ENCODE peak calls at places on chromosomes 7 and 10, in seven cellular contexts. W is GM23338, N is adrenal gland, L is psoas muscle, F is trophoblast cell, Z is ovary, D is right atrium auricular region. Q is an unnamed sample.

GRCh38 chr7:131898418-131898817 is 342.0 kb upstream of the PODXL start:
- DNase-seq in L (no peak), Z (no peak), D (no peak), W (no peak), F (no peak), N (no peak), Q (no peak)

GRCh38 chr10:77004917-77005564 is 632.6 kb downstream of the KCNMA1 start:
- DNase-seq in L (no peak), D (no peak), N (no peak), W (peak; percentile 89), Z (no peak), F (peak; percentile 73), Q (no peak)

GRCh38 chr7:131546583-131547111 is 9.8 kb downstream of the PODXL start:
- DNase-seq in W (peak; percentile 95), N (no peak), F (no peak), L (no peak), Z (no peak), D (no peak), Q (no peak)

GRCh38 chr10:70381491-70382421 is 669 bp downstream of the LRRC20 start:
- DNase-seq in Z (peak; percentile 24), D (peak; percentile 64), N (peak; percentile 42), W (peak; percentile 75), L (peak; percentile 74), F (peak; percentile 16), Q (peak; percentile 44)

GRCh38 chr7:33459340-33459751 is 330.0 kb downstream of the BBS9 start:
- DNase-seq in W (peak; percentile 80), N (no peak), D (no peak), F (peak; percentile 66), Z (no peak), L (no peak), Q (peak; percentile 16)

GRCh38 chr10:56266120-56266519 is 94.9 kb downstream of the ZWINT start:
- DNase-seq in W (no peak), D (no peak), Z (no peak), N (no peak), L (no peak), F (no peak), Q (no peak)

GRCh38 chr10:125775491-125776106 is at the start of gene MMP21:
- DNase-seq in D (no peak), Z (no peak), L (no peak), N (no peak), F (no peak), W (no peak), Q (no peak)

GRCh38 chr10:79498431-79498830 is 13.9 kb upstream of the EIF5AL1 start:
- DNase-seq in L (no peak), D (no peak), Z (no peak), N (no peak), W (peak; percentile 8), F (no peak), Q (no peak)

GRCh38 chr7:87152897-87153641 is 816 bp downstream of the DMTF1 start:
- DNase-seq in W (peak; percentile 28), F (peak; percentile 64), D (no peak), N (peak; percentile 48), Z (peak; percentile 23), L (peak; percentile 22), Q (peak; percentile 12)

GRCh38 chr10:79402625-79402946 is 42.8 kb downstream of the ZCCHC24 start:
- DNase-seq in N (no peak), Z (no peak), L (no peak), D (no peak), F (no peak), W (no peak), Q (no peak)

GRCh38 chr10:4246881-4247358 is 461.9 kb upstream of the KLF6 start:
- DNase-seq in Z (no peak), F (no peak), N (no peak), W (no peak), L (no peak), D (no peak), Q (peak; percentile 84)

GRCh38 chr7:74297516-74298233 is 8.5 kb downstream of the CLIP2 start:
- DNase-seq in N (no peak), W (no peak), Z (no peak), L (no peak), D (no peak), F (peak; percentile 69), Q (no peak)

GRCh38 chr7:140650367-140650766 is 9.8 kb upstream of the DENND2A start:
- DNase-seq in W (no peak), Z (no peak), N (no peak), F (no peak), D (no peak), L (no peak), Q (no peak)

GRCh38 chr10:24518411-24518810 is 205.3 kb downstream of the ARHGAP21 start:
- DNase-seq in D (no peak), Z (no peak), F (no peak), W (no peak), L (no peak), N (no peak), Q (no peak)

GRCh38 chr7:81186691-81187090 is 267.8 kb upstream of the SEMA3C start:
- DNase-seq in D (no peak), W (no peak), L (no peak), N (no peak), F (no peak), Z (no peak), Q (no peak)

GRCh38 chr10:110834622-110835219 is 37.0 kb upstream of the PDCD4 start:
- DNase-seq in F (no peak), D (peak; percentile 77), Z (peak; percentile 74), W (peak; percentile 67), N (no peak), L (no peak), Q (no peak)

GRCh38 chr10:131963350-131963749 is 18.4 kb downstream of the BNIP3 start:
- DNase-seq in N (no peak), Z (no peak), F (no peak), W (no peak), D (no peak), L (no peak), Q (no peak)

GRCh38 chr7:27295236-27295635 is 52.6 kb downstream of the EVX1 start:
- DNase-seq in N (no peak), F (no peak), D (no peak), L (no peak), Z (no peak), W (no peak), Q (no peak)

GRCh38 chr7:123460616-123461015 is 73.8 kb downstream of the IQUB start:
- DNase-seq in L (no peak), D (no peak), W (peak; percentile 8), Z (no peak), F (peak; percentile 31), N (peak; percentile 23), Q (peak; percentile 57)

GRCh38 chr7:158587425-158588084 is at the start of gene PTPRN2:
- DNase-seq in F (peak; percentile 71), Z (peak; percentile 55), N (peak; percentile 62), W (peak; percentile 82), D (no peak), L (peak; percentile 62), Q (no peak)

GRCh38 chr7:52261052-52261451 is 774.4 kb upstream of the POM121L12 start:
- DNase-seq in W (peak; percentile 24), N (no peak), L (no peak), F (no peak), D (no peak), Z (no peak), Q (no peak)

GRCh38 chr10:124075116-124075955 is 18.1 kb downstream of the CHST15 start:
- DNase-seq in N (peak; percentile 43), W (no peak), Z (peak; percentile 79), D (no peak), L (no peak), F (no peak), Q (no peak)

DNA sequence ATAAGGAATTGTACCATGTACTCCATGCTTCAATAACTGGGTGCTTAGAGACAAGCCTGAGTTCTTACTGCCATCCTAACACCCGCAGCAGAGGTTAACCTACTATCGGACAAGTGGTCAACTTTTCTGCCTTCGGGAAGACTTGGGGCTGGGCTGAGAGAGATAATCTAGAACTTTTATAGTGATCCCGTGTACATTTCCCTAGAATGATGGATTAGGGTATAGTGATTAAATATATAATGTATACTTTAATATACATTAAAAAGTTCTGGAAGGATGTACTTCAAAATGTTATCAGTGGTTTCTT is 12.2 kb upstream of the HNRNPF start:
- DNase-seq in W (no peak), Z (no peak), D (no peak), L (no peak), N (no peak), F (no peak), Q (no peak)
- H3K4me1 ChIP-seq in W (no peaks in the 10 kb centered on the region), Z (peaks cover 5% of the 10 kb centered on the region), D (no peaks in the 10 kb centered on the region), L (peaks cover 8% of the 10 kb centered on the region), N (peaks cover 8% of the 10 kb centered on the region), F (peaks cover 8% of the 10 kb centered on the region), Q (peaks cover 7% of the 10 kb centered on the region)

GRCh38 chr7:28419717-28420116 is 7.4 kb downstream of the CREB5 start:
- DNase-seq in Z (peak; percentile 25), F (peak; percentile 89), N (no peak), L (no peak), D (no peak), W (no peak), Q (peak; percentile 45)
- H3K27me3 ChIP-seq in Z (no peaks in the 10 kb centered on the region), F (no peaks in the 10 kb centered on the region), N (no peaks in the 10 kb centered on the region), L (no peaks in the 10 kb centered on the region), D (no peaks in the 10 kb centered on the region), W (no peaks in the 10 kb centered on the region), Q (peaks cover 68% of the 10 kb centered on the region)

DNA sequence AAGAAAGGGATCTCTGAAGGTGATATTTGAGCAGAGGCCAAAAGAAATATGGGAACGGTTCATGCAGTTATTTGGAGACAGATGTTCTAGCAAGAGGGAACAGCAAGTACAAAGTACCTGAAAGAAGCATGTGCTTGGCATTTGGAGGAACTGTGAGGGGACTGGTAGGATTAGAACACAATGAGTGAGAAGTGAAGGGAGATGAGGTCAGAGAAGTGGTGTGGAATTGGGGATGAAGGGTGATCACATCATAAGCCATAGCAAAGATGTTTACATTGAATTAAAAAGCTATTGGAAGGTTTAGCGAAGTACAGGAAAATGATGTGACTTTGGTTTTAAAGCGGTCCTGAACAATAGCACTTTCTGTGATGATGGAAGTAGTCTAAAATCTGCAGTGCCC is 402.4 kb upstream of the LRGUK start:
- DNase-seq in N (no peak), W (no peak), F (no peak), L (no peak), D (no peak), Z (no peak), Q (no peak)
- H3K4me1 ChIP-seq in N (no peaks in the 10 kb centered on the region), W (peaks cover 4% of the 10 kb centered on the region), F (no peaks in the 10 kb centered on the region), L (no peaks in the 10 kb centered on the region), D (no peaks in the 10 kb centered on the region), Z (no peaks in the 10 kb centered on the region), Q (no peaks in the 10 kb centered on the region)

DNA sequence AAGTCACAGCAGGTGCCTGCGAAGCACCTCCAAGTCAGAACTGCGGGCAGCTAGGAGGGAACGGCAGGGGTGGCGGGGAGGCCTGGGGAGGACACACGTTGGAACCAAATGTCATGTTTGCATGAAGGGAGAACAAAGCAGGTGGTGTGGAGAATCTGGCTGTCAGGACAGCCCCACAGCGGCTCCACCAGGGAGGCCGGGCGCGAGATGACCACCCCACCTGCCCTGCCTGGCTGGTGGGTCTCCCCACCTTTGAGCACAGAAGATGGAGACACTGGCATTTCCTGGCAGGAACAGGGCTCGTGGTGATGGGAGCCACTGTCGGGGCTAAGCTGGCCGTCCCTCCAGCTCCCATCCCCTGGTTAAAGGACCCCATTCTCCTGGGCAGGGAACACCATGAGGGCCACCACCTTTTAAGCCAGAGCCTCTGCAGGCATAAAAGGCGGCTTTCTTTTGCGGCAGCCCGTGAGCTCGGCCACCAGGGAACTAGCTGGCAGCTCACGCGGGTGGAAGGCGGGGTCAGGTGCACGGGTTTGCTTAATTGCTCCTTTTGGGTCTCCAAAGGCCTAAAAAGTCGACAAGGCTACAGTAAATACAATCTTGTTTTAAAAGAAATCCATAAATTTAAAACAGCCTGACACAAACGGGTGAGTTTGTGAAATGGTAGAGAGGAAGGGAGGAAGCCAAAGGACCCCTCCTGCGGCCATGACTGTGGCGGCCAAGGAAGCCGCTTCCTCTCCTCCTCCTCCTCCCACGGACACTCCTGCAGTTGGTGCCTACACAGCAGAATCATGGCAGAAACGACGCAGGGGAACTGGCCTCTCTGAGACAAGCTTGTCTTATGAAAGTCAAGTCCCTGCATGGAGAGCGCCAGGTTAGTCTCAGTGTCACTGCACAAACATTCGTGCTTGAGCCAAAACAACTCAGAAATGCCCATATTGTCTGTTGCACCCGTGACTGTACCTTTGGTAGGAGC is 213.8 kb downstream of the DNAJB6 start:
- DNase-seq in Z (no peak), N (no peak), F (no peak), W (no peak), L (no peak), D (no peak), Q (no peak)
- H3K27me3 ChIP-seq in Z (no peaks in the 10 kb centered on the region), N (no peaks in the 10 kb centered on the region), F (no peaks in the 10 kb centered on the region), W (no peaks in the 10 kb centered on the region), L (no peaks in the 10 kb centered on the region), D (no peaks in the 10 kb centered on the region), Q (no peaks in the 10 kb centered on the region)